ENCODE peak calls at places on chromosomes 13 and 19, in six cellular contexts. E is mammary epithelial cell, O is PC-3, S is psoas muscle, J is tibial artery, Z is esophagus squamous epithelium. D is an unnamed sample.

GRCh38 chr13:23349127-23349897 is 84.2 kb downstream of the SACS start:
- DNase-seq in S (no peak), Z (no peak), O (no peak), E (no peak), J (no peak), D (no peak)

GRCh38 chr19:42989851-42990250 is 36.4 kb downstream of the PSG11 start:
- DNase-seq in Z (no peak), O (no peak), S (no peak), J (no peak), E (peak; percentile 26), D (no peak)

GRCh38 chr13:42334329-42334706 is 62.4 kb downstream of the AKAP11 start:
- DNase-seq in S (no peak), Z (no peak), O (no peak), J (no peak), E (no peak), D (no peak)

GRCh38 chr13:27044837-27045570 is 126.6 kb downstream of the USP12 start:
- DNase-seq in E (no peak), Z (no peak), S (no peak), O (no peak), J (no peak), D (no peak)

GRCh38 chr19:13505761-13506549 is at the start of gene CACNA1A:
- DNase-seq in J (no peak), O (no peak), Z (no peak), E (no peak), S (no peak), D (no peak)

GRCh38 chr13:51822106-51822840 is 18.3 kb upstream of the DHRS12 start:
- DNase-seq in E (no peak), O (no peak), Z (no peak), J (no peak), S (no peak), D (no peak)

GRCh38 chr13:24745861-24746617 is 17.9 kb upstream of the RNF17 start:
- DNase-seq in O (no peak), J (no peak), Z (no peak), E (peak; percentile 13), S (no peak), D (no peak)

GRCh38 chr19:33767898-33768413 is 28.7 kb upstream of the KCTD15 start:
- DNase-seq in E (no peak), O (peak; percentile 25), Z (no peak), J (no peak), S (no peak), D (no peak)

GRCh38 chr19:46693760-46694159 is 23.2 kb downstream of the PRKD2 start:
- DNase-seq in E (no peak), J (no peak), Z (no peak), S (no peak), O (no peak), D (no peak)

GRCh38 chr13:75770164-75771145 is 134.3 kb downstream of the LMO7 start:
- DNase-seq in S (no peak), E (no peak), Z (no peak), O (no peak), J (no peak), D (no peak)

GRCh38 chr13:31950121-31950810 is 81.3 kb upstream of the FRY start:
- DNase-seq in S (no peak), Z (no peak), O (no peak), E (no peak), J (no peak), D (no peak)

GRCh38 chr13:49308977-49309408 is 61.3 kb downstream of the CDADC1 start:
- DNase-seq in Z (no peak), O (no peak), S (peak; percentile 58), E (no peak), J (peak; percentile 78), D (no peak)

GRCh38 chr13:35140831-35141230 is 198.8 kb downstream of the NBEA start:
- DNase-seq in O (no peak), S (no peak), J (no peak), Z (no peak), E (no peak), D (no peak)

GRCh38 chr13:44240611-44241010 is 133.0 kb upstream of the SERP2 start:
- DNase-seq in Z (no peak), S (no peak), O (no peak), J (no peak), E (no peak), D (no peak)

GRCh38 chr13:42266464-42266863 is 5.5 kb upstream of the AKAP11 start:
- DNase-seq in J (no peak), S (no peak), E (no peak), O (peak; percentile 32), Z (no peak), D (no peak)

GRCh38 chr19:5271145-5271544 is 69.5 kb downstream of the PTPRS start:
- DNase-seq in J (no peak), E (no peak), O (peak; percentile 37), Z (no peak), S (no peak), D (no peak)

GRCh38 chr13:102392810-102393209 is 9.0 kb downstream of the FGF14 start:
- DNase-seq in Z (no peak), J (no peak), O (no peak), E (peak; percentile 19), S (no peak), D (no peak)

GRCh38 chr13:102395939-102396338 is 5.9 kb downstream of the FGF14 start:
- DNase-seq in O (no peak), Z (no peak), E (no peak), J (no peak), S (no peak), D (no peak)

GRCh38 chr13:102395174-102395573 is 6.7 kb downstream of the FGF14 start:
- DNase-seq in S (no peak), Z (no peak), J (no peak), E (no peak), O (no peak), D (no peak)

GRCh38 chr13:102399791-102400618 is 1.8 kb downstream of the FGF14 start:
- DNase-seq in J (no peak), E (peak; percentile 3), Z (no peak), S (peak; percentile 48), O (no peak), D (peak; percentile 65)

DNA sequence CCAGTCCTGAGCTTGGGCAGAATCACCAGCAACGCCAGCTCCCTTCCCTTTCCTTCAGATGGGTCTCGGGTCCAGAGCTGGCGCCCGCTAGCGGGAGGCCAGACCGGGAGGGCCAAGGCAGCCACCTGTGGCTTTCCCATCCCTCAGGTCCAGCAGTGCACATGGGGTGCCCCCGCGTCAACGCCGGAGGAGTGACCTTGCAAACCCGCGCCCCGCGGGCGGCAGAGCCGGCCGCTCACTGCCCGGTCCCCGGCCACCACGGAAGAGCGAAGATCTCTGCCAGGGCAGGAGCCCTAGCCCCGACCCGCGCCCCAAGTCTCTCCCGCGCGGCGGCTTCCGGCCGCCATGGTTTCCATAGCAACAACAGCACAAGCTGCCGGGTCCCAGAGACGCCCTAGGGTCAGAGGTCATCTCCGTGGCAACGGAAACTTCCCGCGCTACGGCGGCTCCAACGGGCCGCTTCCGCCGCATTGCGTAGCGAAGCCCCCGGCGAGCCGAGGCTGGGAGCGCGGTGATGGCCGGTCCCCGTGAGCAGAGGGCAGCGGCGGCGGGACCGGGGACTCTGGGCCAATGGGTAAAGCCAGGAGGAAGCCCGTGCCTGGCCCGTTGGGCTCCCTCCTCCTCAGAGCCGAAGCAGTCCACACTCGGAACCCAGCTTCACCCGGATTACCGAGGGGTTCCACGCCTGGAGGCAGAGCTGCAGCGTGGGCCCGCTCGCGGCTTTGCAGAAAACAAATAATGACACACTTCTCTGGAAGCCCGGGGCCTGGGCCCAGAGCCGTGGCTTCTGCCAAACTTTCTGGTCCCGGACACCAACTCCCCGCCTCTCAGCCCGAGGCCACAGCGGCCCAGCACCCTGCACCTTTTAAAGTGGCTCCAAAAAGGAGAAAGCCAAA is 7.4 kb downstream of the FGF14 start:
- DNase-seq in E (peak; percentile 48), S (peak; percentile 97), J (peak; percentile 95), O (no peak), Z (peak; percentile 34), D (peak; percentile 96)
- H3K27ac ChIP-seq in E (peak overlapping the region; percentile 38), S (peak overlapping the region; percentile 58), J (peak overlapping the region; percentile 79), O (no peak overlapping the region), Z (peak overlapping the region; percentile 88), D (peak overlapping the region; percentile 88)

GRCh38 chr19:38650911-38651584 is 3.6 kb downstream of the ACTN4 start:
- DNase-seq in O (peak; percentile 71), S (no peak), E (peak; percentile 80), Z (no peak), J (no peak), D (no peak)
- H3K4me1 ChIP-seq in O (peaks cover 52% of the 10 kb centered on the region), S (peaks cover 67% of the 10 kb centered on the region), E (peaks cover 56% of the 10 kb centered on the region), Z (peaks cover 63% of the 10 kb centered on the region), J (peaks cover 63% of the 10 kb centered on the region), D (peaks cover 71% of the 10 kb centered on the region)

GRCh38 chr13:98143157-98143553 is 261 bp downstream of the FARP1 start:
- DNase-seq in J (peak; percentile 69), Z (no peak), S (peak; percentile 68), E (no peak), O (no peak), D (peak; percentile 85)

GRCh38 chr13:98143601-98144500 is 957 bp downstream of the FARP1 start:
- DNase-seq in S (peak; percentile 60), E (peak; percentile 44), O (peak; percentile 16), Z (no peak), J (peak; percentile 66), D (peak; percentile 74)

GRCh38 chr13:98141938-98142426 is 912 bp upstream of the FARP1 start:
- DNase-seq in Z (no peak), J (peak; percentile 66), S (peak; percentile 59), O (no peak), E (no peak), D (no peak)

GRCh38 chr13:98142427-98143156 is at the start of gene FARP1:
- DNase-seq in O (peak; percentile 79), Z (no peak), S (peak; percentile 81), J (peak; percentile 88), E (peak; percentile 77), D (peak; percentile 92)

GRCh38 chr13:98144501-98145350 is 1.8 kb downstream of the FARP1 start:
- DNase-seq in O (peak; percentile 62), Z (no peak), S (no peak), E (peak; percentile 44), J (no peak), D (no peak)
- TF ChIP-seq CTCF in O (peak; percentile 23), Z (no peak), S (no peak), E (peak; percentile 7), J (no peak), D (peak; percentile 16)

GRCh38 chr19:18051887-18052286 is 34.8 kb downstream of the IL12RB1 start:
- DNase-seq in Z (no peak), O (no peak), J (peak; percentile 90), S (peak; percentile 82), E (no peak), D (no peak)

GRCh38 chr19:18053571-18054219 is 33.0 kb downstream of the IL12RB1 start:
- DNase-seq in J (no peak), E (no peak), O (peak; percentile 35), Z (no peak), S (no peak), D (no peak)

GRCh38 chr19:18046066-18046718 is 38.2 kb downstream of the ARRDC2 start:
- DNase-seq in Z (no peak), E (peak; percentile 83), O (peak; percentile 92), J (no peak), S (peak; percentile 68), D (no peak)

GRCh38 chr19:18045307-18046013 is 37.5 kb downstream of the ARRDC2 start:
- DNase-seq in S (no peak), O (no peak), J (no peak), E (no peak), Z (no peak), D (no peak)

DNA sequence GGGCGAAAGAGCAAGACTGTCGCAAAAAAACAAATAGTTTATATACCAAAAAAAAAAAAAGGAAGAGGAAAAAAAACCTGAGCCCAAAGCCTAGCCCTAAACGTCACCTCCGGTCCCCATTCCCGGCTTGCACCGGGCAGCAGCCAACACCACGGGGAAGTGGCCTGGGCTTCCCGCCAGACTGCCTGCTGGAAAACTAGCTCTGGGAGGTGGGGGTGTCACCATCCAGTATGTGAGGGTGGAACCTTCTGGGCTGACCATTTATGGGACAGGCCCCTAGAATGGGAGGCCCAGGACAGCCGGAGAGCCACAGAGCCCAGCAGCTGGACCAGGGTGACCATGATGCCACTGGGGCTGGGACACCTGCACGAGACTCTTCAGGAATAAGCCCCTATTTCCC is 37.3 kb downstream of the IL12RB1 start:
- DNase-seq in J (peak; percentile 98), E (no peak), O (no peak), S (peak; percentile 95), Z (no peak), D (peak; percentile 92)
- H3K27ac ChIP-seq in J (peak overlapping the region; percentile 79), E (no peak overlapping the region), O (no peak overlapping the region), S (peak overlapping the region; percentile 90), Z (peak overlapping the region; percentile 84), D (peak overlapping the region; percentile 77)

D was measured in upper lobe of right lung.